ENCODE peak calls at places on chromosome 16, in six cellular contexts. C is HCT116; S is ACHN; D is stimulated activated CD4-positive, alpha-beta T cell treated with anti-CD3 and anti-CD28 coated beads, TNF-alpha, amount 100 ng/mL, for 48 hours; P is T-helper 1 cell; B is cardiac fibroblast. R is an unnamed sample.

GRCh38 chr16:57061084-57061905 is 31.1 kb upstream of the CPNE2 start:
- DNase-seq in C (no peak), D (no peak), P (no peak), S (no peak), B (peak), R (no peak)

GRCh38 chr16:68658258-68658973 is 13.3 kb downstream of the CDH3 start:
- DNase-seq in S (peak), B (peak), P (no peak), D (no peak), C (peak), R (no peak)

GRCh38 chr16:67862623-67863583 is 9.9 kb upstream of the EDC4 start:
- DNase-seq in B (peak), D (no peak), C (no peak), S (no peak), P (no peak), R (no peak)

GRCh38 chr16:86466695-86467406 is 43.5 kb upstream of the FOXF1 start:
- DNase-seq in B (no peak), P (no peak), S (no peak), C (no peak), D (no peak), R (no peak)

GRCh38 chr16:21156767-21157467 is 1.6 kb upstream of the LDAF1 start:
- DNase-seq in B (peak), S (peak), P (no peak), C (peak), D (no peak), R (no peak)

GRCh38 chr16:53545433-53545832 is 42.4 kb upstream of the AKTIP start:
- DNase-seq in B (no peak), S (no peak), C (no peak), D (no peak), P (no peak), R (no peak)

GRCh38 chr16:71328151-71328550 is 30.4 kb upstream of the CALB2 start:
- DNase-seq in S (no peak), B (no peak), D (no peak), P (no peak), C (no peak), R (no peak)

GRCh38 chr16:80619824-80620223 is 79.0 kb downstream of the DYNLRB2 start:
- DNase-seq in S (no peak), D (no peak), C (no peak), P (no peak), B (no peak), R (no peak)

GRCh38 chr16:14427371-14427948 is 202.6 kb downstream of the PARN start:
- DNase-seq in C (no peak), D (no peak), B (no peak), S (no peak), P (no peak), R (no peak)

GRCh38 chr16:84618428-84619102 is 687 bp upstream of the COTL1 start:
- DNase-seq in B (peak), S (peak), D (no peak), C (peak), P (no peak), R (peak)

GRCh38 chr16:26981266-26981938 is 85.3 kb upstream of the C16orf82 start:
- DNase-seq in S (no peak), C (no peak), D (no peak), P (no peak), B (peak), R (no peak)

GRCh38 chr16:24497405-24497804 is 42.0 kb upstream of the RBBP6 start:
- DNase-seq in D (no peak), B (peak), C (no peak), P (no peak), S (no peak), R (no peak)

GRCh38 chr16:57863434-57864160 is 61.3 kb upstream of the KIFC3 start:
- DNase-seq in D (no peak), P (no peak), B (peak), C (peak), S (peak), R (no peak)

GRCh38 chr16:85569615-85570212 is 43.4 kb upstream of the GSE1 start:
- DNase-seq in D (no peak), C (no peak), P (no peak), S (no peak), B (peak), R (no peak)

GRCh38 chr16:27690604-27691003 is 140.7 kb downstream of the KATNIP start:
- DNase-seq in B (peak), D (no peak), S (peak), C (peak), P (no peak), R (no peak)

GRCh38 chr16:13453938-13454553 is 465.9 kb upstream of the ERCC4 start:
- DNase-seq in P (no peak), C (peak), S (peak), B (no peak), D (no peak), R (no peak)

GRCh38 chr16:12573730-12574383 is 229.8 kb downstream of the CPPED1 start:
- DNase-seq in D (peak), C (peak), P (no peak), B (peak), S (peak), R (no peak)

GRCh38 chr16:31080756-31081419 is 6.7 kb downstream of the ZNF646 start:
- DNase-seq in D (no peak), C (no peak), S (no peak), B (no peak), P (no peak), R (no peak)

GRCh38 chr16:74923766-74924460 is 61.0 kb downstream of the WDR59 start:
- DNase-seq in S (no peak), D (no peak), C (no peak), B (peak), P (no peak), R (no peak)

GRCh38 chr16:27314986-27315332 is 1.2 kb downstream of the IL4R start:
- DNase-seq in D (no peak), S (no peak), P (no peak), B (no peak), C (no peak), R (no peak)

GRCh38 chr16:86016201-86016965 is 117.4 kb downstream of the IRF8 start:
- DNase-seq in B (peak), P (no peak), S (peak), D (no peak), C (peak), R (peak)

GRCh38 chr16:1923299-1924034 is 5.3 kb upstream of the HS3ST6 start:
- DNase-seq in B (peak), D (no peak), C (peak), S (no peak), P (no peak), R (no peak)

GRCh38 chr16:72264776-72265175 is 92.8 kb upstream of the PMFBP1 start:
- DNase-seq in C (no peak), S (no peak), P (no peak), B (no peak), D (no peak), R (no peak)

GRCh38 chr16:57263585-57264351 is 18.7 kb downstream of the ARL2BP start:
- DNase-seq in S (no peak), D (no peak), B (no peak), C (no peak), P (no peak), R (no peak)

GRCh38 chr16:86732621-86733297 is 154.4 kb downstream of the FOXL1 start:
- DNase-seq in P (no peak), C (no peak), S (no peak), D (no peak), B (peak), R (no peak)

GRCh38 chr16:79066621-79067020 is 533.9 kb downstream of the MAF start:
- DNase-seq in P (no peak), D (no peak), B (no peak), C (no peak), S (no peak), R (no peak)

GRCh38 chr16:28839004-28839639 is 7.0 kb downstream of the TUFM start:
- DNase-seq in B (no peak), P (no peak), D (no peak), S (no peak), C (no peak), R (no peak)

GRCh38 chr16:67542464-67542863 is 13.8 kb downstream of the RIPOR1 start:
- DNase-seq in C (peak), D (peak), S (peak), P (peak), B (peak), R (no peak)

GRCh38 chr16:4032768-4033167 is 83.5 kb downstream of the ADCY9 start:
- DNase-seq in S (no peak), C (no peak), P (no peak), B (no peak), D (no peak), R (no peak)

GRCh38 chr16:77789085-77789611 is 784 bp downstream of the VAT1L start:
- DNase-seq in S (no peak), P (no peak), D (no peak), C (no peak), B (no peak), R (no peak)

GRCh38 chr16:81515281-81515680 is 70.7 kb downstream of the CMIP start:
- DNase-seq in P (no peak), S (no peak), D (no peak), B (no peak), C (no peak), R (no peak)

GRCh38 chr16:24257965-24258364 is 1.8 kb downstream of the CACNG3 start:
- DNase-seq in C (no peak), P (no peak), D (no peak), B (no peak), S (no peak), R (no peak)

GRCh38 chr16:87918866-87919680 is 17.3 kb downstream of the CA5A start:
- DNase-seq in B (no peak), C (no peak), S (no peak), P (no peak), D (no peak), R (no peak)

GRCh38 chr16:4025428-4025827 is 90.8 kb downstream of the ADCY9 start:
- DNase-seq in S (no peak), P (no peak), D (no peak), B (no peak), C (no peak), R (no peak)

GRCh38 chr16:6193718-6194117 is 1096.1 kb upstream of the EEF2KMT start:
- DNase-seq in P (no peak), S (peak), B (no peak), C (no peak), D (no peak), R (peak)

GRCh38 chr16:1991588-1992474 is 2.1 kb downstream of the SYNGR3 start:
- DNase-seq in D (peak), C (peak), P (peak), B (peak), S (peak), R (no peak)